ENCODE peak calls at places on chromosome 18, in four cellular contexts. C is Panc1, M is fibroblast of lung, P is A673. I is an unnamed sample.
A peak's percentile ranks its signal among the peaks of the same experiment; 100 is the strongest.

GRCh38 chr18:44946529-44947113 is 265.9 kb downstream of the SETBP1 start:
- DNase-seq in C (no peak), M (no peak), P (no peak), I (no peak)

GRCh38 chr18:8911408-8912340 is 190.8 kb upstream of the NDUFV2 start:
- DNase-seq in M (no peak), P (no peak), C (no peak), I (no peak)

GRCh38 chr18:644395-645004 is 13.0 kb upstream of the TYMS start:
- DNase-seq in P (peak; percentile 41), M (no peak), C (no peak), I (no peak)

GRCh38 chr18:49936821-49937220 is 123.5 kb upstream of the ACAA2 start:
- DNase-seq in P (no peak), M (no peak), C (no peak), I (no peak)

GRCh38 chr18:69580107-69580506 is 179.4 kb downstream of the DOK6 start:
- DNase-seq in C (no peak), P (peak; percentile 78), M (peak; percentile 49), I (no peak)

GRCh38 chr18:63578357-63578958 is 8.7 kb upstream of the SERPINB13 start:
- DNase-seq in C (peak; percentile 17), M (peak; percentile 36), P (peak; percentile 79), I (no peak)

GRCh38 chr18:48679236-48679635 is 140.4 kb downstream of the CTIF start:
- DNase-seq in P (peak; percentile 35), M (no peak), C (no peak), I (no peak)

GRCh38 chr18:63317982-63318881 is 1.3 kb downstream of the BCL2 start:
- DNase-seq in C (peak; percentile 24), M (no peak), P (peak; percentile 74), I (no peak)

GRCh38 chr18:35515460-35516130 is 17.8 kb upstream of the INO80C start:
- DNase-seq in P (peak; percentile 54), M (no peak), C (no peak), I (no peak)

GRCh38 chr18:63992751-63993150 is 22.9 kb downstream of the SERPINB8 start:
- DNase-seq in M (no peak), C (no peak), P (no peak), I (no peak)

GRCh38 chr18:76715012-76715608 is 107.2 kb upstream of the ZNF236 start:
- DNase-seq in P (no peak), C (no peak), M (no peak), I (no peak)

GRCh38 chr18:75936862-75937261 is 509.4 kb upstream of the SMIM21 start:
- DNase-seq in P (no peak), M (no peak), C (no peak), I (no peak)

GRCh38 chr18:361941-362913 is 94.4 kb upstream of the THOC1 start:
- DNase-seq in M (peak; percentile 43), C (no peak), P (peak; percentile 26), I (peak; percentile 48)

GRCh38 chr18:961644-962355 is 57.1 kb downstream of the ADCYAP1 start:
- DNase-seq in P (peak; percentile 51), M (peak; percentile 52), C (peak; percentile 15), I (peak; percentile 7)

GRCh38 chr18:26461405-26461804 is 86.9 kb downstream of the KCTD1 start:
- DNase-seq in C (no peak), M (no peak), P (no peak), I (no peak)

GRCh38 chr18:2709316-2709715 is 53.8 kb downstream of the SMCHD1 start:
- DNase-seq in M (no peak), C (no peak), P (no peak), I (no peak)

GRCh38 chr18:48938827-48939367 is 11.9 kb downstream of the SMAD7 start:
- DNase-seq in C (no peak), M (no peak), P (no peak), I (no peak)

GRCh38 chr18:50817898-50818250 is 1.9 kb downstream of the MRO start:
- DNase-seq in C (no peak), P (no peak), M (peak; percentile 81), I (peak; percentile 13)

GRCh38 chr18:64330161-64330560 is 181.3 kb upstream of the LINC00305 start:
- DNase-seq in M (no peak), P (peak; percentile 77), C (no peak), I (no peak)

GRCh38 chr18:36693931-36694661 is 134.7 kb downstream of the TPGS2 start:
- DNase-seq in C (no peak), M (no peak), P (no peak), I (peak; percentile 44)

GRCh38 chr18:63763831-63764600 is 11.2 kb upstream of the SERPINB7 start:
- DNase-seq in M (peak; percentile 51), P (no peak), C (no peak), I (no peak)

GRCh38 chr18:12839526-12840196 is 44.4 kb downstream of the PTPN2 start:
- DNase-seq in P (no peak), C (no peak), M (no peak), I (no peak)

GRCh38 chr18:12836551-12836950 is 47.5 kb downstream of the PTPN2 start:
- DNase-seq in C (no peak), M (no peak), P (no peak), I (no peak)

GRCh38 chr18:12839057-12839525 is 44.9 kb downstream of the PTPN2 start:
- DNase-seq in P (no peak), M (no peak), C (no peak), I (no peak)

GRCh38 chr18:12838178-12838634 is 45.8 kb downstream of the PTPN2 start:
- DNase-seq in M (peak; percentile 88), P (peak; percentile 12), C (no peak), I (peak; percentile 64)

DNA sequence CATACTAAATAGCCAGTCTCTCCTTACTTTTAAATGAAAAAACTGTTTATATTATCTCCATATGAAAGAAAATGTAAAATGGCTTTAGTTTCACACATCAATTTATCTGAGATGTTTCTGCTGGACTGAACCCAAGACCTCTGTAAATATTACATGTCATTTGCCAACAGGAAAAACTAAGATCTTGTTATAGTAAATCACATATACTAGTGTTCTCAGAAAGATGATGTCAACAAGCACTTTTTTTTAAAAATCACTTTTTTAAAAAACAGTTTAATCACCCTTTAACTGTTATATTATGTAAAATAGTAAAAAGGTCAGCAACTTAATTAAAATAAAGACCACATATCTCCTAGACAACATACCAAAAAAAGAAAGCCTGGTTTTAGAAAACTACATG is 46.3 kb downstream of the PTPN2 start:
- DNase-seq in C (no peak), P (no peak), M (peak; percentile 69), I (no peak)
- H3K4me3 ChIP-seq in C (no peak overlapping the region), P (no peak overlapping the region), M (peak overlapping the region; percentile 5), I (no peak overlapping the region)

DNA sequence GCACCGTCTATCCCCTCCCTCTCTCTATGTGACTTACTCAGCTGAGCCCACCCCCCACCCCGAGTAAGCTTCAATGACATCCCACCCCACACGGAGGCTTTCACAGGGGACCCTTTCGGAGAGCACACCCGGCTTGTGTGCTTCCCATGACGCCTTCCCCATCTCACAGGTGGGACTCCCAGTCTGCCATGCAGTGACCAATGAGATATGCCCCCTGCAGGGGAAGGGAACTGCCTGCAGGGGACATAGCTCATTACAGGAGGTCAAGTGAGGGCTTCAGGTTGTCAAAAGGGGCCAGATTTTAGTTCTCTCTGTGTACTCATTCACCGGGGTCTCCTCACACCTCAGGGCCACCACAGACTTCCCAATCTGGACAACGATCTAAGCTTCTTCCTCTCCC is 112.6 kb downstream of the GAREM1 start:
- DNase-seq in M (no peak), C (no peak), P (no peak), I (no peak)
- TF ChIP-seq CTCF in M (no peak), C (no peak), P (no peak), I (no peak)

DNA sequence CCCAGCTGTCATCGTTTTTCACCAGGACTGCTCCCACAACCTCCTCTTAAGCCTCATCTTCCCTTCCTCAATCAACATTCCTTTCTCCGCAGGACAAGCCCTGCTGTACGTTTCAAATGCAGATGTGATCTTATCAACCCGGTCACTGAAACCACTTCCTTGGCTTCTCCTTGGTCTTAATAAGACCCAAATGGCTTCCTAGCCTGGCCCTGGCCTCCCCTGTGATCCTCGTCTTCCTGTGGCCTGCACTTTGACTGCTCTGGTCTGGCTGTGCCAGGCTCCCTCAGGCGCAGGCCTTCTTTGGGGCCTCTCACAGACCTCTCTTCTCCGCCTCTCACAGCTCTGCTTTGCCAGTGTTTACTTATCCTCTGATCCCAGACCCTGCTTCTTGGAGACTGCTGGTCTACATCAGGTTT is 4.7 kb upstream of the ADNP2 start:
- DNase-seq in C (no peak), P (no peak), M (no peak), I (no peak)
- H3K27ac ChIP-seq in C (no peak overlapping the region), P (no peak overlapping the region), M (no peak overlapping the region), I (no peak overlapping the region)

DNA sequence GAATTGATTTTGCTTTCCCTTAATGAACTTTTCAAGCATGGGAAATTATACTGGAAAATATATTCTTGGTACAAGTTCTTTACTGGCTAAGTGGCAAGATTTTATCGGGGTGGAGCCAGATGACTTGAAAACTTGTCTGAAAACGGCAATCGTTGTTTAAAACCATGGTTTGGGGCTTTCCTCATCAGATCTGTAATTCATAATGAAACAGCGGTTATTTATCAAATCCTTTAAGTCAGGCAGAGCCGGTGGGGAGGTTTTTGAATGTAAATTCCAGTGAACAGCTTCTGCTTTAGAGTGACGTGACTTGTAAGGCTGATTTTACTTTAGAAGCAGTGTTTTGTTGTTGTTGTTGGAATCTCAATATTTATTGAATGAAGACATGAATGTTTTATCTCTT is 2.6 kb downstream of the SEC11C start:
- DNase-seq in M (no peak), P (no peak), C (no peak), I (no peak)
- H3K4me3 ChIP-seq in M (no peak overlapping the region), P (peak overlapping the region; percentile 89), C (no peak overlapping the region), I (no peak overlapping the region)

I was measured in AG04450.